ENCODE peak calls at places on chromosomes 2 and 18, in ten cellular contexts. M, E, C, D, Q, P, I, T, L and O are unnamed samples. For H3K9me3, the result is how much of the 10 kb centered on the place peaks cover.

GRCh38 chr2:212177724-212178123 is 360.9 kb downstream of the ERBB4 start:
- DNase-seq in M (no peak), E (no peak), C (no peak), D (no peak), Q (peak), P (no peak), I (no peak), T (no peak), L (no peak), O (no peak)

GRCh38 chr2:128389521-128389920 is 70.9 kb upstream of the HS6ST1 start:
- DNase-seq in M (peak), E (no peak), C (peak), D (peak), Q (peak), P (no peak), I (no peak), T (no peak), L (no peak), O (no peak)

GRCh38 chr2:42046819-42047487 is 868 bp upstream of the PKDCC start:
- DNase-seq in M (no peak), E (peak), C (peak), D (no peak), Q (peak), P (peak), I (no peak), T (no peak), L (no peak), O (no peak)

GRCh38 chr2:11658208-11658607 is 11.8 kb downstream of the NTSR2 start:
- DNase-seq in M (no peak), E (no peak), C (no peak), D (no peak), Q (no peak), P (no peak), I (no peak), T (no peak), L (no peak), O (no peak)

GRCh38 chr18:12403601-12404506 is 3.9 kb upstream of the PRELID3A start:
- DNase-seq in M (no peak), E (no peak), C (no peak), D (no peak), Q (no peak), P (no peak), I (no peak), T (no peak), L (no peak), O (no peak)

GRCh38 chr2:170822292-170822884 is 5.7 kb downstream of the GAD1 start:
- DNase-seq in M (peak), E (peak), C (no peak), D (no peak), Q (peak), P (no peak), I (no peak), T (no peak), L (peak), O (no peak)

GRCh38 chr2:235536711-235537110 is 42.9 kb downstream of the AGAP1 start:
- DNase-seq in M (no peak), E (no peak), C (no peak), D (no peak), Q (no peak), P (no peak), I (no peak), T (no peak), L (no peak), O (no peak)

GRCh38 chr2:223383315-223383714 is 218.8 kb downstream of the SCG2 start:
- DNase-seq in M (no peak), E (no peak), C (no peak), D (no peak), Q (no peak), P (no peak), I (no peak), T (no peak), L (no peak), O (no peak)

GRCh38 chr2:20537423-20538307 is 90.8 kb downstream of the RHOB start:
- DNase-seq in M (no peak), E (no peak), C (no peak), D (no peak), Q (peak), P (no peak), I (no peak), T (no peak), L (no peak), O (no peak)

GRCh38 chr2:234974501-234975385 is 22.9 kb downstream of the SH3BP4 start:
- DNase-seq in M (no peak), E (no peak), C (peak), D (no peak), Q (peak), P (no peak), I (no peak), T (peak), L (no peak), O (peak)

GRCh38 chr2:68458962-68459361 is 8.1 kb downstream of the FBXO48 start:
- DNase-seq in M (no peak), E (no peak), C (no peak), D (no peak), Q (no peak), P (no peak), I (no peak), T (no peak), L (no peak), O (no peak)

GRCh38 chr2:70247364-70248144 is 874 bp downstream of the TIA1 start:
- DNase-seq in M (no peak), E (peak), C (no peak), D (no peak), Q (no peak), P (no peak), I (peak), T (no peak), L (no peak), O (no peak)

GRCh38 chr2:164826293-164827243 is 15.1 kb downstream of the COBLL1 start:
- DNase-seq in M (no peak), E (no peak), C (peak), D (peak), Q (no peak), P (no peak), I (no peak), T (peak), L (no peak), O (peak)

GRCh38 chr18:35386600-35387366 is 9.6 kb upstream of the ZNF396 start:
- DNase-seq in M (no peak), E (peak), C (peak), D (peak), Q (peak), P (peak), I (peak), T (peak), L (peak), O (peak)

GRCh38 chr2:96527052-96527964 is 9.2 kb upstream of the ARID5A start:
- DNase-seq in M (peak), E (peak), C (peak), D (no peak), Q (peak), P (peak), I (no peak), T (no peak), L (peak), O (peak)

GRCh38 chr18:48548404-48548771 is 9.6 kb downstream of the CTIF start:
- DNase-seq in M (no peak), E (no peak), C (no peak), D (peak), Q (no peak), P (no peak), I (no peak), T (no peak), L (no peak), O (no peak)

GRCh38 chr2:210195066-210195852 is 24.1 kb upstream of the KANSL1L start:
- DNase-seq in M (no peak), E (no peak), C (no peak), D (no peak), Q (no peak), P (no peak), I (peak), T (no peak), L (no peak), O (no peak)

GRCh38 chr2:235506291-235506996 is 12.6 kb downstream of the AGAP1 start:
- DNase-seq in M (no peak), E (no peak), C (no peak), D (no peak), Q (peak), P (no peak), I (no peak), T (no peak), L (no peak), O (peak)

GRCh38 chr2:29322011-29322410 is 206.8 kb downstream of the CLIP4 start:
- DNase-seq in M (no peak), E (no peak), C (no peak), D (no peak), Q (no peak), P (no peak), I (no peak), T (no peak), L (no peak), O (no peak)

GRCh38 chr2:241559489-241560180 is 1.1 kb downstream of the BOK start:
- DNase-seq in M (peak), E (no peak), C (no peak), D (no peak), Q (peak), P (no peak), I (no peak), T (peak), L (no peak), O (peak)

GRCh38 chr2:11175293-11175795 is 20.1 kb downstream of the SLC66A3 start:
- DNase-seq in M (no peak), E (no peak), C (peak), D (peak), Q (no peak), P (no peak), I (no peak), T (no peak), L (no peak), O (no peak)

GRCh38 chr2:157302492-157303099 is 23.0 kb downstream of the ERMN start:
- DNase-seq in M (no peak), E (peak), C (no peak), D (no peak), Q (no peak), P (no peak), I (peak), T (peak), L (peak), O (no peak)

GRCh38 chr2:151669585-151670081 is 64.6 kb downstream of the NEB start:
- DNase-seq in M (no peak), E (no peak), C (no peak), D (no peak), Q (peak), P (no peak), I (no peak), T (no peak), L (peak), O (no peak)

GRCh38 chr2:26139269-26140183 is 33.4 kb upstream of the GAREM2 start:
- DNase-seq in M (no peak), E (no peak), C (no peak), D (no peak), Q (no peak), P (no peak), I (no peak), T (no peak), L (no peak), O (peak)

GRCh38 chr2:136004920-136005319 is 19.5 kb upstream of the DARS1 start:
- DNase-seq in M (no peak), E (no peak), C (no peak), D (no peak), Q (no peak), P (no peak), I (no peak), T (no peak), L (no peak), O (no peak)

GRCh38 chr2:105576440-105577241 is 168.1 kb upstream of the NCK2 start:
- DNase-seq in M (no peak), E (peak), C (no peak), D (no peak), Q (peak), P (no peak), I (peak), T (no peak), L (no peak), O (no peak)

GRCh38 chr2:64978514-64979268 is 10.5 kb upstream of the SLC1A4 start:
- DNase-seq in M (peak), E (no peak), C (no peak), D (no peak), Q (no peak), P (no peak), I (peak), T (no peak), L (no peak), O (no peak)

GRCh38 chr2:127105656-127106456 is 1.1 kb downstream of the BIN1 start:
- DNase-seq in M (peak), E (peak), C (peak), D (no peak), Q (peak), P (peak), I (no peak), T (no peak), L (no peak), O (peak)

GRCh38 chr2:179461367-179461886 is 196.8 kb upstream of the SESTD1 start:
- DNase-seq in M (no peak), E (no peak), C (no peak), D (no peak), Q (no peak), P (no peak), I (no peak), T (no peak), L (no peak), O (no peak)

GRCh38 chr2:9806298-9806610 is 37.0 kb upstream of the TAF1B start:
- DNase-seq in M (no peak), E (no peak), C (no peak), D (no peak), Q (peak), P (no peak), I (no peak), T (no peak), L (no peak), O (no peak)

GRCh38 chr2:237209046-237209375 is 123.3 kb downstream of the COPS8 start:
- DNase-seq in M (no peak), E (no peak), C (no peak), D (no peak), Q (no peak), P (no peak), I (no peak), T (no peak), L (no peak), O (no peak)

GRCh38 chr2:37394986-37395555 is 50.6 kb downstream of the QPCT start:
- DNase-seq in M (no peak), E (no peak), C (no peak), D (no peak), Q (no peak), P (no peak), I (no peak), T (no peak), L (no peak), O (no peak)

GRCh38 chr2:201270293-201271001 is 10.1 kb downstream of the CASP8 start:
- DNase-seq in M (no peak), E (no peak), C (no peak), D (no peak), Q (no peak), P (no peak), I (no peak), T (no peak), L (no peak), O (no peak)

GRCh38 chr2:64859208-64860161 is 129.7 kb upstream of the SLC1A4 start:
- DNase-seq in M (peak), E (peak), C (peak), D (peak), Q (peak), P (peak), I (no peak), T (peak), L (no peak), O (peak)

GRCh38 chr2:235032466-235032865 is 80.6 kb downstream of the SH3BP4 start:
- DNase-seq in M (peak), E (no peak), C (no peak), D (no peak), Q (no peak), P (no peak), I (no peak), T (no peak), L (no peak), O (no peak)

GRCh38 chr2:158464426-158465281 is 7.9 kb downstream of the PKP4 start:
- DNase-seq in M (no peak), E (no peak), C (no peak), D (no peak), Q (no peak), P (no peak), I (peak), T (no peak), L (no peak), O (no peak)

GRCh38 chr18:58579561-58580047 is 49.3 kb downstream of the ALPK2 start:
- DNase-seq in M (no peak), E (no peak), C (no peak), D (no peak), Q (no peak), P (no peak), I (no peak), T (no peak), L (no peak), O (no peak)

GRCh38 chr2:127041259-127041970 is 65.5 kb downstream of the BIN1 start:
- DNase-seq in M (no peak), E (no peak), C (no peak), D (no peak), Q (no peak), P (no peak), I (no peak), T (no peak), L (no peak), O (no peak)

GRCh38 chr18:34042423-34043146 is 182.1 kb downstream of the NOL4 start:
- DNase-seq in M (no peak), E (no peak), C (no peak), D (no peak), Q (no peak), P (no peak), I (no peak), T (no peak), L (no peak), O (no peak)

GRCh38 chr18:34033968-34034367 is 190.7 kb downstream of the NOL4 start:
- DNase-seq in M (no peak), E (no peak), C (no peak), D (no peak), Q (no peak), P (no peak), I (no peak), T (no peak), L (no peak), O (no peak)

DNA sequence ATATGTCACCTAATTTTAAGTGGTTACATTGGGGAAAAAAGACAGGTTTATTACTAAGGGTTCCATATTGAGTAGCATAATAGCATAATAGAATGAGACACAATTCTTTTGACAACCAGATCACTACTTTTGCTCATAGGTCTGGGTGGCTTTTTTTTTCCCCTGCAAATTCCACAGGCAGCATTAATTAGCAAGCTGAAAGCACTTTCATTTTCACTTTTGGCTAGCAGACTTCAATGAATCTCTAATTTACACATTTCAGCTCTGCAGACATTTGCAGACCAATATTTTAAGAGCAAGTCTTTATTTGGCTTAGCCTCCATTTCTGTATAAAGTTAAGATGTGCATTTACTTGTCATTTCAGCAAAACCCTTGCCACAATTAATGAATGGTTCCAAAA is 185.5 kb downstream of the NOL4 start:
- DNase-seq in M (no peak), E (no peak), C (no peak), D (no peak), Q (no peak), P (no peak), I (peak), T (no peak), L (no peak), O (no peak)
- H3K4me3 ChIP-seq in M (no peak), E (no peak), C (no peak), D (no peak), Q (no peak), P (no peak), I (no peak), T (no peak), L (no peak), O (no peak)

GRCh38 chr2:119788751-119789150 is 29.0 kb downstream of the PTPN4 start:
- DNase-seq in M (no peak), E (no peak), C (no peak), D (no peak), Q (no peak), P (no peak), I (no peak), T (no peak), L (no peak), O (no peak)

GRCh38 chr2:119795309-119796303 is 35.9 kb downstream of the PTPN4 start:
- DNase-seq in M (peak), E (no peak), C (no peak), D (no peak), Q (no peak), P (no peak), I (no peak), T (no peak), L (no peak), O (no peak)

GRCh38 chr2:119794237-119794636 is 34.5 kb downstream of the PTPN4 start:
- DNase-seq in M (peak), E (no peak), C (no peak), D (no peak), Q (peak), P (no peak), I (no peak), T (no peak), L (no peak), O (no peak)

GRCh38 chr2:119790466-119790865 is 30.7 kb downstream of the PTPN4 start:
- DNase-seq in M (no peak), E (no peak), C (no peak), D (no peak), Q (no peak), P (no peak), I (no peak), T (no peak), L (no peak), O (no peak)

GRCh38 chr2:119792907-119793312 is 33.2 kb downstream of the PTPN4 start:
- DNase-seq in M (no peak), E (no peak), C (no peak), D (no peak), Q (peak), P (no peak), I (no peak), T (no peak), L (no peak), O (no peak)
- H3K9me3 ChIP-seq in M (under half), E (under half), C (under half), D (under half), Q (half or more), P (under half), I (half or more), T (under half), L (under half), O (under half)

DNA sequence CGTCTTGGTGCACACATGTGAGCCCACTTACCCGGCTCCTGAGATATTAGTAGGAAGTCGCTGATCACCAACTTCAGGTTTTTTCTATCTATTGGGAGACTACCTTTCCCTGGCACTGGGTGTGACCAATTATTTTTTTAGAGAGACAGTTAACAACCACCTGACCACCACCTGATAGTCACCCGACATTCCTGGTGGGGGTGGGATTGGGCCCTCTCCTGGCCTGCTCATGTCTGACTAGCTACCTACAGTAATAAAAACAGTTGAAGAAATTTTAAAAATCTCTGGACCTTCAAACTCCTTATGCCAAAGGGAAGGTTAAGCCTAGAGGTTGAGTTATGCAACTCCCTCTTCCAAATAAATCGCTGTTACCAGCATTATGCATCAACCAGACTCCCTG is 27.9 kb downstream of the CREG2 start:
- DNase-seq in M (no peak), E (no peak), C (no peak), D (no peak), Q (no peak), P (no peak), I (no peak), T (no peak), L (no peak), O (no peak)
- H3K27ac ChIP-seq in M (no peak), E (no peak), C (no peak), D (no peak), Q (no peak), P (no peak), I (no peak), T (no peak), L (no peak), O (no peak)

GRCh38 chr2:219434718-219435525 is at the start of gene SPEG:
- DNase-seq in M (peak), E (no peak), C (no peak), D (no peak), Q (peak), P (peak), I (no peak), T (no peak), L (no peak), O (no peak)
- H3K4me3 ChIP-seq in M (peak), E (peak), C (no peak), D (peak), Q (no peak), P (peak), I (no peak), T (peak), L (no peak), O (no peak)

DNA sequence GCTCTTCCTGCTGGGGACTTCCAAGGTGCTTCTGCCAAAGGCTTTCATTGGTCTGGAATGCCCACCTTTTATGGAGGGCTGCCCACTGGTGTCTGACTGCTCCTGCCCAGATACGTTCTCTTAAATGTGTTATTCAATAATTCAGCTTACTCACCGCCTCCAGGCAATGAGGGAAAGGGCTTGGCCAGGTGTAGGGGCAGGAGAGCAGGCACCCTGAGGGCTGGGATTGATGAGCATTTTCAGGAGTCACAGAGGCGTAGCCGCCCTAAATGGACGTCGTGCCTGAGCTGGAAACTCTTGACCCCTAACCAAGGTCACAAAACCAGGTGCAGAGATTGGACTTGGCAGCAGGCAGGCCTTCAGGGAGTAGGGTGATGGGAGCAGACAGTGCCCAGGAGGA is 26.8 kb downstream of the MAL start:
- DNase-seq in M (no peak), E (no peak), C (no peak), D (no peak), Q (no peak), P (no peak), I (no peak), T (no peak), L (no peak), O (no peak)
- H3K9me3 ChIP-seq in M (under half), E (under half), C (under half), D (under half), Q (under half), P (under half), I (under half), T (under half), L (under half), O (under half)

GRCh38 chr2:59790186-59791142 is 763.0 kb downstream of the BCL11A start:
- DNase-seq in M (no peak), E (no peak), C (no peak), D (no peak), Q (no peak), P (no peak), I (no peak), T (no peak), L (no peak), O (no peak)
- H3K27ac ChIP-seq in M (no peak), E (no peak), C (no peak), D (no peak), Q (peak), P (no peak), I (no peak), T (no peak), L (no peak), O (no peak)